ENCODE peak calls at places on chromosomes 1 and 21, in eight cellular contexts. N is tibial artery, K is small intestine, Z is right lobe of liver, Q is heart right ventricle, S is uterus, A is spleen, F is IMR-90. L is an unnamed sample.

GRCh38 chr1:15185617-15186016 is 32.1 kb downstream of the TMEM51 start:
- DNase-seq in K (no peak), Z (no peak), N (no peak), Q (no peak), A (no peak), F (no peak), S (no peak), L (no peak)

GRCh38 chr1:181135462-181135781 is 46.9 kb downstream of the IER5 start:
- DNase-seq in Z (no peak), S (no peak), Q (no peak), F (no peak), N (no peak), K (no peak), A (no peak), L (no peak)

GRCh38 chr1:223230161-223230881 is 87.3 kb upstream of the TLR5 start:
- DNase-seq in F (peak), N (no peak), A (no peak), S (no peak), Q (no peak), K (no peak), Z (peak), L (no peak)

GRCh38 chr1:213070399-213070798 is 19.4 kb downstream of the RPS6KC1 start:
- DNase-seq in S (no peak), F (peak), A (no peak), Q (no peak), Z (peak), N (no peak), K (peak), L (peak)

GRCh38 chr1:16183157-16183556 is 27.3 kb upstream of the EPHA2 start:
- DNase-seq in S (no peak), N (peak), F (peak), Q (no peak), Z (peak), K (peak), A (no peak), L (no peak)

GRCh38 chr1:242824435-242824834 is 299.9 kb upstream of the PLD5 start:
- DNase-seq in K (no peak), N (no peak), A (no peak), Q (no peak), S (no peak), F (no peak), Z (no peak), L (no peak)

GRCh38 chr21:41451753-41452676 is 26.0 kb downstream of the MX1 start:
- DNase-seq in A (peak), Z (peak), S (no peak), Q (no peak), K (no peak), N (no peak), F (no peak), L (no peak)

GRCh38 chr1:10646347-10646861 is 150.0 kb downstream of the CASZ1 start:
- DNase-seq in S (no peak), K (peak), Q (peak), N (no peak), Z (no peak), A (no peak), F (peak), L (no peak)

GRCh38 chr1:63902844-63903589 is 129.2 kb downstream of the ROR1 start:
- DNase-seq in N (no peak), S (peak), K (peak), F (peak), Z (no peak), A (no peak), Q (no peak), L (no peak)

GRCh38 chr1:216807696-216808095 is 84.5 kb upstream of the ESRRG start:
- DNase-seq in S (no peak), Z (no peak), N (no peak), A (no peak), Q (no peak), K (no peak), F (peak), L (no peak)
- H3K27ac ChIP-seq in S (no peak), Z (no peak), N (no peak), A (no peak), Q (no peak), K (no peak), F (no peak), L (no peak)

DNA sequence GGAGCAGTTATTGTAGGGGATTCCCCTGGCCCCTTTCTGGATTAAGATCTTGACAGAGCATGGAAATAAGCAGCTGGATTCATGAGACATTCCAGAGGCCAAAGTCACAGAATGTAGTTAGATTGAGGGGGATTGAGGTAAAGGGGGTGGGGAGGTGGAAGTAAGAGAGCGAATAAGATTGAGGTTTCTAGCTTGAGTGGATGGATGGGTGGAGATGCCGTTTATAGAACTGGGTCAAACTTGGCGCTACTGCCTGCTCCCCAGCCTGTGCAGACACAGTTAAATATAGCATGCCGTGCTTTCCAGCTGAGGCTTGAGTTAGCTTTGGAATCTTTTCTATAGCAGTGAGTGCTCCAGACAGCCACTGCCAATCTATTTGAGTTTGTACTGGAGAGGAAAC is 85.6 kb downstream of the DYRK1A start:
- DNase-seq in K (no peak), N (no peak), A (no peak), Z (no peak), S (no peak), F (peak), Q (peak), L (no peak)
- H3K27ac ChIP-seq in K (peak), N (peak), A (peak), Z (no peak), S (peak), F (no peak), Q (peak), L (no peak)

DNA sequence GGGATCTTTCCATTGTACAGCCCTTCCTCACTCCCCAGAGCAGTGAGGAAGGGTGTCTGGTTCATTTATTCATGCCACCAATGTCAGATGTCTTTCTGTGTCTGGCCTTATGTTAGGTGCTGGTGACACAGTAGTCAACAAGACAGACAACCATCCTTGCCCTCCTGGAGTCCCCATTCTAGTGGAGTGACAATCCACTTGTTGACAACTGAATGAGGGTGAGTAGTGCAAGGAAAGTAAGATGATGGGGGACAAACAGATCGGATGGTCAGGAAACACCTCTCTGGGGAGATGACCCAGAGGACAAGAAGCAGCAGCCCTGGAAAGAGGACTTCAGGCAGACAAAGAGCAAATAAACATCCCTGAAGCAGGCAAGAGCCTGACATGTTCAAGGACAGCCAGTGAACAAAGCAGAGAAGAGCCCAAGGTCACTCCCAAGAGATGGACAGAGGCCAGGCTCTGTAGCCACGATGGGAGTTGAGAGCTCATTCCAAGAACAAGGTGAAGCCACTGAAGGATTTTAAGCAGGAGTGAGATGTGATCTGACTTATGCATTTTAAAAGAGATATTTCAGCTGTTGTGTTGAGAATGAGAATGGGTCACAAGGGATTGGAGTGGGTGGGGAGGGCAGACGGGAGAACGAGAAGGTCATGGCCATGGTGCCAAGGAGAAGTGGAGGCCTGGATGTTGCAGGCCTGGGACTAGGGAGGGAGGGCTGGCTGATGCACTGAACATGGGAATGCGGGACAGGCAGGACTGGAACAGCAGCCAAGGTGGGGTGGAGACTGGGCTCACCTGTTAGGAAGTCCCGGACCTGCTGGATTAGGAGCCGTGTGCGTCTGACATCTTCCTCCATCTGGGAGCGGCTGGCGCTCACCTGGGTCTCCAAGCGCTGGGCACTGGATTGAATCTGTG is 30.2 kb downstream of the LAMB3 start:
- DNase-seq in Q (no peak), A (no peak), N (no peak), Z (no peak), S (no peak), K (no peak), F (no peak), L (peak)
- H3K27ac ChIP-seq in Q (no peak), A (no peak), N (no peak), Z (no peak), S (no peak), K (no peak), F (no peak), L (no peak)

DNA sequence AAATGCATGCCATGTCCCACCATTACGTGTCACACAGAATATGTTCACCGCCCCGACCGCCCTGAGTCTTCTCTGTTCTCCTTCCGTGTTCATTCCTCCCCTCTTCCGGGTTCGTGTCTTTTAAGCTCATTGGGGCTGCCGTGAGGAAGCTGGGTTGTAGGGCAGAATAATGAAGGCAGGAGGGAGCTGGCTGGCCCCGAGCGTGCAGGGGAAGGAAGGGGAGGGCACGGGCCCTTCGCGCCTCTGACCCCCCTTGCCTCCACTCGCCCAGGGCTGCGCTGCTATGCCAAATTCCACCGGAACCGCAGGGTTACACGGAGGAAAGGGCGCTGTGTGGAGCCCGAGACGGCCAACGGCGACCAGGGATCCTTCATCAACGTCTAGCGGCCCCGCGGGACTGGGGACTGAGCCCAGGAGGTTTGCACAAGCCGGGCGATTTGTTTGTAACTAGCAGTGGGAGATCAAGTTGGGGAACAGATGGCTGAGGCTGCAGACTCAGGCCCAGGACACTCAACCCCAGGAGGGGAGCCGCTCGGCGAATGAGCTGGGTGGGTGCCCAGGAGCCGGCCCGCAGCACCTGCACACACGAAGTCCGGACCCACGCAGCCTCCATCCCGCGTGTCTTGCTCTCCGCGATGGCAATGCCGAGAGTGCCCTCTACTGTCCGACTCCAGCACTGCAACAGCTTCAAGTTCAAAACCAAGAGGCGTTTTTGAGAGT is 16.5 kb upstream of the AGTRAP start:
- DNase-seq in Q (peak), N (peak), S (peak), F (peak), K (peak), A (peak), Z (peak), L (peak)
- H3K27ac ChIP-seq in Q (peak), N (peak), S (no peak), F (no peak), K (peak), A (peak), Z (peak), L (no peak)

DNA sequence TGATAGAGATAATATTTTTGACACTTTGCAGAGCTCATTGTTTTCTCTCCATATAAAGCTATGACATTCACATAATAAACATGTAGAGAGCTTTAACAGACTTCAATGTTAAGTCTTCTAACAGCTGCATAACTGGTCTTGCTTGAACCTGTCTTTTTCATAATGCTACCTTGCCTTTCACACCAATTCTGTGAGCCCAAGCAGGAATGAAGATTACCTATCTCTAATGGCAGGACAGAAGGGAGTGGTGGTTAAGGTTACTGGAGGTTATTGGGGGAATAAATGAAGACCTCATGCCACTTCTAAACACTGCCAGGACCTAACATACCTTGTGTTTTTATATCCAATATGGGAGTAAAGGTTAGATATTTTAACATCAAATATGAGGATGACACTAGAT is 2.3 kb upstream of the CD55 start:
- DNase-seq in A (no peak), F (no peak), Q (no peak), S (no peak), Z (no peak), K (no peak), N (no peak), L (no peak)
- H3K27ac ChIP-seq in A (peak), F (no peak), Q (peak), S (peak), Z (no peak), K (no peak), N (no peak), L (no peak)

GRCh38 chr1:245055752-245056151 is 99.0 kb upstream of the KIF26B start:
- DNase-seq in Q (no peak), S (no peak), Z (no peak), F (no peak), N (no peak), A (no peak), K (no peak), L (no peak)

GRCh38 chr1:245054105-245054831 is 100.5 kb upstream of the KIF26B start:
- DNase-seq in Z (no peak), S (no peak), F (no peak), K (no peak), N (no peak), A (no peak), Q (no peak), L (no peak)

GRCh38 chr1:245052258-245052657 is 102.5 kb upstream of the KIF26B start:
- DNase-seq in Z (no peak), N (no peak), A (no peak), K (no peak), F (no peak), Q (no peak), S (no peak), L (no peak)

GRCh38 chr1:245046764-245047163 is 108.0 kb upstream of the KIF26B start:
- DNase-seq in Z (no peak), F (no peak), N (no peak), S (no peak), K (peak), A (no peak), Q (no peak), L (no peak)

DNA sequence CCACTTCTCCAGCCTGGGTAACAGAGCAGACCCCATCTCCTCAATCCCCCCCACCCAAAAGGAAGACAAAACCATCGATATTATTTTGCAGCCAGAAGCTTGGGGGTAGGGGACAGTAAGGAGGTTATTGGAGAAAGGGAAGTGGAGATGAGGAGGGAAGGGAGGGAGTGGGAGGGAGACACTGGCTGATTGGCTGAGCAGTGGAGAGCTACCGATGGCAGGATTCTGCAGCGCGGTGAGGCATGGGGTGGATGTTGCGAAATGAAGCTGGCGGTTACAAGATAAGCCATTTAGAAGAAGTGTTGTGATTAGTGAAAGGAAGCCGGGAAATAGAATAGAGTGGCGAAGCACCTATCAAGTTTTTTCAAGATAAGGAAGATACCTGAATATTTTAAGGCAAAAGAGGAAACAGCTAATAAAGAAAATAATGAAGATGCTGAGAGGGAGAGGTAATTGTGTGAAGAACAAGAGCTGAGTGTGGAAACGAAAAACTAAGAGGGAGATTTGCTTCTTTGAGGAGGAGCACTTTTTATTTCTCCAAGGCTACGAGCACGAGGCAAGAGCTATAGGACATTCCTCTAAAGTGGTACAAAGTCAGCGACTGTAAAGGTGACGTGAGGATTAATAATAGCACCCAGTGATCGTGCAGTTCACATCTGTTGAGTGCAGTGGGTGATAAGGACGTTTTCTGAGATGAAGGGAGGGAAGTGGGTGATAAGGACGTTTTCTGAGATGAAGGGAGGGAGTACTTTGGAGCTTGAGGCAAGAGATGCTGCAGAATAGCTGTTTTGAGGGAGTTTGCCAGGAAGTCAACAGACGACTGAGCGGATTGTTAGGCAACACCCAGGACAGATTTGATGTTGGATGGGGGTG is 103.2 kb upstream of the KIF26B start:
- DNase-seq in Q (peak), Z (peak), K (peak), S (no peak), A (peak), N (peak), F (peak), L (peak)
- H3K27ac ChIP-seq in Q (peak), Z (no peak), K (no peak), S (no peak), A (peak), N (no peak), F (no peak), L (no peak)